ENCODE peak calls at places on chromosomes 4 and X, in five cellular contexts. Y is fibroblast of lung, N is fibroblast of mammary gland, O is NT2/D1, G is H54. W is an unnamed sample.

GRCh38 chrX:102832661-102833060 is 104.4 kb upstream of the RAB40AL start:
- DNase-seq in N (peak), O (peak), Y (peak), G (peak), W (no peak)

GRCh38 chr4:109067509-109068205 is 234.8 kb downstream of the COL25A1 start:
- DNase-seq in Y (peak), O (no peak), G (no peak), N (peak), W (no peak)

GRCh38 chr4:28636971-28637370 is 1776.3 kb downstream of the STIM2 start:
- DNase-seq in O (no peak), Y (no peak), G (no peak), N (no peak), W (no peak)

GRCh38 chr4:10437735-10438134 is 19.5 kb downstream of the ZNF518B start:
- DNase-seq in O (no peak), Y (no peak), G (no peak), N (no peak), W (no peak)

GRCh38 chr4:100340534-100341364 is 150.5 kb upstream of the DDIT4L start:
- DNase-seq in O (no peak), N (peak), Y (peak), G (no peak), W (no peak)

GRCh38 chr4:54819044-54819443 is 161.3 kb downstream of the KIT start:
- DNase-seq in O (no peak), Y (no peak), N (no peak), G (no peak), W (no peak)

GRCh38 chr4:17577660-17578481 is 873 bp downstream of the LAP3 start:
- DNase-seq in N (peak), O (no peak), Y (peak), G (no peak), W (peak)

GRCh38 chrX:2264179-2265030 is 236.4 kb downstream of the DHRSX start:
- DNase-seq in O (no peak), Y (no peak), G (no peak), N (no peak), W (no peak)

GRCh38 chrX:46179748-46180147 is 365.5 kb downstream of the ZNF674 start:
- DNase-seq in G (no peak), Y (no peak), N (no peak), O (no peak), W (no peak)

GRCh38 chrX:85243761-85244410 is at the start of the genes SATL1 and ZNF711:
- DNase-seq in G (no peak), N (peak), O (peak), Y (peak), W (peak)

GRCh38 chr4:54165438-54165837 is 63.7 kb upstream of the PDGFRA start:
- DNase-seq in O (no peak), N (peak), Y (peak), G (peak), W (peak)

GRCh38 chr4:44713125-44713524 is 13.2 kb downstream of the GNPDA2 start:
- DNase-seq in Y (no peak), O (no peak), G (no peak), N (no peak), W (no peak)

GRCh38 chrX:39542316-39542715 is 555.4 kb downstream of the BCOR start:
- DNase-seq in Y (no peak), G (no peak), N (no peak), O (no peak), W (no peak)

GRCh38 chr4:83387922-83388676 is 53.5 kb upstream of the HPSE start:
- DNase-seq in N (peak), G (no peak), Y (peak), O (no peak), W (no peak)

GRCh38 chrX:155211208-155211607 is 5.1 kb upstream of the VBP1 start:
- DNase-seq in G (no peak), N (no peak), O (no peak), Y (no peak), W (no peak)

GRCh38 chr4:150769235-150769634 is 187.3 kb downstream of the MAB21L2 start:
- DNase-seq in O (no peak), G (peak), Y (peak), N (peak), W (peak)

GRCh38 chr4:26420438-26420837 is 69.8 kb downstream of the CCKAR start:
- DNase-seq in N (peak), O (no peak), G (no peak), Y (peak), W (no peak)

GRCh38 chr4:126361287-126361686 is 1046.5 kb downstream of the FAT4 start:
- DNase-seq in N (no peak), O (no peak), G (no peak), Y (no peak), W (no peak)

W was measured in HTR-8/SVneo.